ENCODE peak calls at places on chromosomes 6 and 20, in seven cellular contexts. B is astrocyte, X is left lung, D is spleen, O is colonic mucosa, W is endodermal cell, T is fibroblast of lung. R is an unnamed sample.

GRCh38 chr20:58847483-58847882 is 3.2 kb downstream of the GNAS-AS1 start:
- DNase-seq in B (no peak), X (no peak), D (no peak), O (no peak), W (no peak), T (no peak), R (no peak)

GRCh38 chr6:13203145-13203544 is 125.2 kb downstream of the TBC1D7 start:
- DNase-seq in B (no peak), X (no peak), D (no peak), O (no peak), W (peak; percentile 3), T (no peak), R (no peak)

GRCh38 chr6:3617681-3618299 is 133.7 kb downstream of the PXDC1 start:
- DNase-seq in B (no peak), X (no peak), D (peak; percentile 66), O (no peak), W (peak; percentile 47), T (no peak), R (no peak)

GRCh38 chr20:61024390-61024789 is 227.7 kb upstream of the CDH4 start:
- DNase-seq in B (no peak), X (no peak), D (no peak), O (no peak), W (no peak), T (no peak), R (no peak)

GRCh38 chr6:109790131-109790530 is 99.0 kb downstream of the FIG4 start:
- DNase-seq in B (peak; percentile 78), X (no peak), D (no peak), O (no peak), W (no peak), T (peak; percentile 87), R (no peak)

GRCh38 chr6:90369024-90369519 is 72.4 kb upstream of the BACH2 start:
- DNase-seq in B (peak; percentile 100), X (no peak), D (no peak), O (peak; percentile 21), W (peak; percentile 80), T (peak; percentile 100), R (peak; percentile 65)

GRCh38 chr20:55069951-55070350 is 594.6 kb downstream of the DOK5 start:
- DNase-seq in B (no peak), X (no peak), D (no peak), O (no peak), W (no peak), T (no peak), R (no peak)

GRCh38 chr20:39049148-39049547 is 87.0 kb downstream of the DHX35 start:
- DNase-seq in B (no peak), X (no peak), D (no peak), O (no peak), W (peak; percentile 53), T (no peak), R (no peak)

GRCh38 chr20:3744806-3745685 is 12.6 kb downstream of the HSPA12B start:
- DNase-seq in B (peak; percentile 31), X (peak; percentile 91), D (peak; percentile 88), O (peak; percentile 70), W (peak; percentile 100), T (peak; percentile 50), R (peak; percentile 54)

GRCh38 chr6:155333414-155333813 is 19.1 kb upstream of the TFB1M start:
- DNase-seq in B (no peak), X (no peak), D (no peak), O (no peak), W (no peak), T (no peak), R (no peak)

GRCh38 chr6:42781546-42781810 is 374 bp upstream of the BICRAL start:
- DNase-seq in B (peak; percentile 38), X (no peak), D (no peak), O (no peak), W (no peak), T (peak; percentile 38), R (no peak)

GRCh38 chr6:27136077-27136644 is 111.3 kb upstream of the PRSS16 start:
- DNase-seq in B (no peak), X (no peak), D (no peak), O (no peak), W (no peak), T (no peak), R (no peak)

GRCh38 chr6:104855507-104855906 is 4.2 kb downstream of the HACE1 start:
- DNase-seq in B (peak; percentile 27), X (no peak), D (no peak), O (no peak), W (no peak), T (peak; percentile 36), R (no peak)

GRCh38 chr20:4855097-4855496 is 133.4 kb downstream of the PRND start:
- DNase-seq in B (no peak), X (no peak), D (no peak), O (no peak), W (no peak), T (no peak), R (no peak)

GRCh38 chr20:16695633-16696032 is 34.2 kb upstream of the SNRPB2 start:
- DNase-seq in B (no peak), X (no peak), D (no peak), O (no peak), W (no peak), T (no peak), R (no peak)
- H3K36me3 ChIP-seq in B (no peaks in the 10 kb centered on the region), X (no peaks in the 10 kb centered on the region), D (no peaks in the 10 kb centered on the region), O (no peaks in the 10 kb centered on the region), W (no peaks in the 10 kb centered on the region), T (no peaks in the 10 kb centered on the region), R (no peaks in the 10 kb centered on the region)

GRCh38 chr6:39724787-39725631 is at the start of gene KIF6:
- DNase-seq in B (peak; percentile 68), X (peak; percentile 96), D (peak; percentile 93), O (peak; percentile 92), W (peak; percentile 98), T (peak; percentile 82), R (peak; percentile 93)
- H3K4me1 ChIP-seq in B (no peaks in the 10 kb centered on the region), X (no peaks in the 10 kb centered on the region), D (no peaks in the 10 kb centered on the region), O (no peaks in the 10 kb centered on the region), W (no peaks in the 10 kb centered on the region), T (no peaks in the 10 kb centered on the region), R (peaks cover 5% of the 10 kb centered on the region)

GRCh38 chr20:40551125-40551530 is 137.9 kb downstream of the MAFB start:
- DNase-seq in B (no peak), X (no peak), D (no peak), O (no peak), W (no peak), T (no peak), R (no peak)
- TF ChIP-seq CTCF in B (no peak), X (no peak), D (no peak), O (no peak), W (no peak), T (no peak), R (no peak)

GRCh38 chr6:99079058-99079457 is 131.3 kb upstream of the FBXL4 start:
- DNase-seq in B (no peak), X (no peak), D (no peak), O (no peak), W (no peak), T (no peak), R (no peak)

DNA sequence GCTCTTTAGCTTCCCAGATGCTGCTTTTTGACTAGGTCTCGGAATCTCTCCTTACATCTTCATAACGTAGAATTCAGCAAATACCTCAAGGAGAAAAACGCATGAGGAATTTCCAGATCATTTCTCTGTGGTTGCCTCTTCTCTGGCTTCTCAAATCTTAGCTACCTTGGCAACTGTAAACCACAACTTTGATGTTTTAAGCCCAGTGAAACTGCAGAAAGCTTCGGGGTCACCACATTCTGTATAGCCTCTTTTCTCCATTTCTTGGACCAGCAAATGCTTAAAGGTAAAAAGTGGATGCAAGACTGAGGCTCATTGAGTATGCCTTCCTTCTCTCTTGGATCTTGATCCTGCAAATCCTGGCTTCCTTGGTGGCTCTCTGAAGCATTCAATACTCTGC is 125.5 kb upstream of the FBXL4 start:
- DNase-seq in B (no peak), X (no peak), D (no peak), O (no peak), W (no peak), T (no peak), R (no peak)
- H3K36me3 ChIP-seq in B (no peaks in the 10 kb centered on the region), X (no peaks in the 10 kb centered on the region), D (no peaks in the 10 kb centered on the region), O (no peaks in the 10 kb centered on the region), W (no peaks in the 10 kb centered on the region), T (no peaks in the 10 kb centered on the region), R (no peaks in the 10 kb centered on the region)

GRCh38 chr6:108651781-108652227 is 91.1 kb downstream of the FOXO3 start:
- DNase-seq in B (peak; percentile 92), X (no peak), D (no peak), O (no peak), W (no peak), T (peak; percentile 92), R (no peak)
- H3K4me1 ChIP-seq in B (peaks cover 43% of the 10 kb centered on the region), X (peaks cover 39% of the 10 kb centered on the region), D (peaks cover 88% of the 10 kb centered on the region), O (peaks cover 6% of the 10 kb centered on the region), W (peaks cover 17% of the 10 kb centered on the region), T (peaks cover 57% of the 10 kb centered on the region), R (peaks cover 99% of the 10 kb centered on the region)

GRCh38 chr6:43916091-43916923 is 146.3 kb downstream of the VEGFA start:
- DNase-seq in B (peak; percentile 58), X (no peak), D (no peak), O (peak; percentile 53), W (no peak), T (peak; percentile 66), R (no peak)

GRCh38 chr6:43919774-43920173 is 149.8 kb downstream of the VEGFA start:
- DNase-seq in B (no peak), X (no peak), D (no peak), O (no peak), W (no peak), T (no peak), R (no peak)

GRCh38 chr6:43915213-43915869 is 145.3 kb downstream of the VEGFA start:
- DNase-seq in B (no peak), X (no peak), D (no peak), O (no peak), W (no peak), T (no peak), R (no peak)

GRCh38 chr6:43917878-43918382 is 147.9 kb downstream of the VEGFA start:
- DNase-seq in B (peak; percentile 67), X (no peak), D (no peak), O (no peak), W (no peak), T (peak; percentile 77), R (no peak)

GRCh38 chr6:43916924-43917877 is 147.2 kb downstream of the VEGFA start:
- DNase-seq in B (no peak), X (no peak), D (no peak), O (peak; percentile 87), W (no peak), T (no peak), R (no peak)
- TF ChIP-seq CTCF in B (no peak), X (no peak), D (no peak), O (no peak), W (no peak), T (no peak), R (no peak)

DNA sequence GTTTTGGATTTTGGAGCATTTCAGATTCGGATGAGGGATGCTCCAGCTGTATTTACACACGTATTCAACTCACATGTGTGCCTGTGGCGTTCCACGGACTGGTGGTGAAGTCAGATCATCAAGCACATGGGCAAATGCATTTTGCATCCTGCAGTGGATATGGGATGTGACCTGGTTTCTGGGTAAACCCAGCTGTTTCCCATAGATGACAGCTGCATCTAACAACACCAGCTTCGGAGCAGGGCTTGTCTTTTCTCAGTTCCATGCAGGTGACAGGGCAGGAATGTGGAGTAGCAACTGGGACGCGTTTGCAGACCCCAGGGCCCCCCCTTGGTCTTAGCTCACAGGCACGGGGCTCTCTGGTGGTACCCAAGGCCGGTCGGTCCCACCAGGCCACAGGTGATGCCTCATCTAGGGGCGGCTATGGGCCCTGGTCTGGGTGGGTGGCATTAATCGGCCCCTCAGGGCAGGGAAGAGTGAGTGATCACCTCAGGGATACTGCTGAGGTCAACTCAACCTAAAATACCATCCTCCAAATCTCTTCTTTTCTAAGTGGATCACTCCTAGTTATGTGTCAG is 83.2 kb downstream of the RAMACL start:
- DNase-seq in B (no peak), X (no peak), D (no peak), O (no peak), W (no peak), T (no peak), R (no peak)
- H3K36me3 ChIP-seq in B (peaks cover 10% of the 10 kb centered on the region), X (no peaks in the 10 kb centered on the region), D (peaks cover 23% of the 10 kb centered on the region), O (no peaks in the 10 kb centered on the region), W (peaks cover 10% of the 10 kb centered on the region), T (peaks cover 25% of the 10 kb centered on the region), R (peaks cover 15% of the 10 kb centered on the region)

R was measured in heart right ventricle.